ENCODE peak calls at places on chromosomes 1 and 21, in seven cellular contexts. One of them, this sample, is unnamed.
A peak's percentile ranks its signal among the peaks of the same experiment; 100 is the strongest.

GRCh38 chr21:28235169-28235892 is 757.3 kb downstream of the LTN1 start:
- DNase-seq in CD4-positive, alpha-beta T cell: no peak
- DNase-seq in endothelial cell: no peak
- DNase-seq in choroid plexus epithelial cell: peak; percentile 35
- DNase-seq in left ventricle myocardium inferior: peak; percentile 22
- DNase-seq in ovary: no peak
- DNase-seq in upper lobe of right lung: no peak
- DNase-seq in this sample: peak; percentile 84

GRCh38 chr1:236058141-236058626 is 6.7 kb downstream of the NID1 start:
- DNase-seq in CD4-positive, alpha-beta T cell: no peak
- DNase-seq in endothelial cell: no peak
- DNase-seq in choroid plexus epithelial cell: peak; percentile 53
- DNase-seq in left ventricle myocardium inferior: no peak
- DNase-seq in ovary: no peak
- DNase-seq in upper lobe of right lung: no peak
- DNase-seq in this sample: no peak

GRCh38 chr1:8985915-8986813 is 40.1 kb downstream of the SLC2A7 start:
- DNase-seq in CD4-positive, alpha-beta T cell: no peak
- DNase-seq in endothelial cell: no peak
- DNase-seq in choroid plexus epithelial cell: peak; percentile 87
- DNase-seq in left ventricle myocardium inferior: peak; percentile 84
- DNase-seq in ovary: no peak
- DNase-seq in upper lobe of right lung: peak; percentile 77
- DNase-seq in this sample: no peak

GRCh38 chr1:51535006-51535592 is 16.0 kb upstream of the EPS15 start:
- DNase-seq in CD4-positive, alpha-beta T cell: peak; percentile 35
- DNase-seq in endothelial cell: peak; percentile 46
- DNase-seq in choroid plexus epithelial cell: peak; percentile 87
- DNase-seq in left ventricle myocardium inferior: peak; percentile 18
- DNase-seq in ovary: peak; percentile 60
- DNase-seq in upper lobe of right lung: no peak
- DNase-seq in this sample: no peak

GRCh38 chr21:20377250-20377649 is 621.0 kb upstream of the NCAM2 start:
- DNase-seq in CD4-positive, alpha-beta T cell: no peak
- DNase-seq in endothelial cell: no peak
- DNase-seq in choroid plexus epithelial cell: no peak
- DNase-seq in left ventricle myocardium inferior: no peak
- DNase-seq in ovary: no peak
- DNase-seq in upper lobe of right lung: no peak
- DNase-seq in this sample: peak; percentile 83

GRCh38 chr1:148353461-148354283 is 129.4 kb downstream of the PPIAL4G start:
- DNase-seq in CD4-positive, alpha-beta T cell: no peak
- DNase-seq in endothelial cell: no peak
- DNase-seq in choroid plexus epithelial cell: peak; percentile 82
- DNase-seq in left ventricle myocardium inferior: no peak
- DNase-seq in ovary: no peak
- DNase-seq in upper lobe of right lung: no peak
- DNase-seq in this sample: no peak

GRCh38 chr1:99705385-99705784 is 59.5 kb downstream of the PALMD start:
- DNase-seq in CD4-positive, alpha-beta T cell: no peak
- DNase-seq in endothelial cell: no peak
- DNase-seq in choroid plexus epithelial cell: no peak
- DNase-seq in left ventricle myocardium inferior: no peak
- DNase-seq in ovary: no peak
- DNase-seq in upper lobe of right lung: no peak
- DNase-seq in this sample: no peak

GRCh38 chr1:29569971-29570634 is 333.8 kb downstream of the PTPRU start:
- DNase-seq in CD4-positive, alpha-beta T cell: no peak
- DNase-seq in endothelial cell: no peak
- DNase-seq in choroid plexus epithelial cell: peak; percentile 61
- DNase-seq in left ventricle myocardium inferior: no peak
- DNase-seq in ovary: no peak
- DNase-seq in upper lobe of right lung: no peak
- DNase-seq in this sample: no peak

GRCh38 chr1:81695741-81696140 is 105.0 kb upstream of the ADGRL2 start:
- DNase-seq in CD4-positive, alpha-beta T cell: no peak
- DNase-seq in endothelial cell: no peak
- DNase-seq in choroid plexus epithelial cell: peak; percentile 85
- DNase-seq in left ventricle myocardium inferior: no peak
- DNase-seq in ovary: no peak
- DNase-seq in upper lobe of right lung: no peak
- DNase-seq in this sample: no peak

GRCh38 chr1:13996334-13996733 is 296.3 kb downstream of the PRDM2 start:
- DNase-seq in CD4-positive, alpha-beta T cell: no peak
- DNase-seq in endothelial cell: no peak
- DNase-seq in choroid plexus epithelial cell: no peak
- DNase-seq in left ventricle myocardium inferior: no peak
- DNase-seq in ovary: no peak
- DNase-seq in upper lobe of right lung: no peak
- DNase-seq in this sample: no peak

GRCh38 chr1:200139661-200140250 is 112.2 kb downstream of the NR5A2 start:
- DNase-seq in CD4-positive, alpha-beta T cell: no peak
- DNase-seq in endothelial cell: peak; percentile 28
- DNase-seq in choroid plexus epithelial cell: peak; percentile 81
- DNase-seq in left ventricle myocardium inferior: no peak
- DNase-seq in ovary: no peak
- DNase-seq in upper lobe of right lung: no peak
- DNase-seq in this sample: peak; percentile 40

GRCh38 chr1:248756636-248757035 is 1.1 kb upstream of the LYPD8 start:
- DNase-seq in CD4-positive, alpha-beta T cell: no peak
- DNase-seq in endothelial cell: no peak
- DNase-seq in choroid plexus epithelial cell: no peak
- DNase-seq in left ventricle myocardium inferior: no peak
- DNase-seq in ovary: no peak
- DNase-seq in upper lobe of right lung: no peak
- DNase-seq in this sample: no peak

GRCh38 chr1:168372857-168373520 is 92.3 kb downstream of the TBX19 start:
- DNase-seq in CD4-positive, alpha-beta T cell: no peak
- DNase-seq in endothelial cell: no peak
- DNase-seq in choroid plexus epithelial cell: no peak
- DNase-seq in left ventricle myocardium inferior: no peak
- DNase-seq in ovary: no peak
- DNase-seq in upper lobe of right lung: no peak
- DNase-seq in this sample: no peak

GRCh38 chr1:241934181-241934815 is 23.3 kb upstream of the BECN2 start:
- DNase-seq in CD4-positive, alpha-beta T cell: no peak
- DNase-seq in endothelial cell: peak; percentile 43
- DNase-seq in choroid plexus epithelial cell: peak; percentile 57
- DNase-seq in left ventricle myocardium inferior: no peak
- DNase-seq in ovary: peak; percentile 78
- DNase-seq in upper lobe of right lung: no peak
- DNase-seq in this sample: no peak

GRCh38 chr1:192904438-192904895 is 95.6 kb downstream of the RGS2 start:
- DNase-seq in CD4-positive, alpha-beta T cell: no peak
- DNase-seq in endothelial cell: no peak
- DNase-seq in choroid plexus epithelial cell: peak; percentile 96
- DNase-seq in left ventricle myocardium inferior: no peak
- DNase-seq in ovary: no peak
- DNase-seq in upper lobe of right lung: no peak
- DNase-seq in this sample: no peak

GRCh38 chr1:31058012-31058411 is 7.5 kb downstream of the PUM1 start:
- DNase-seq in CD4-positive, alpha-beta T cell: no peak
- DNase-seq in endothelial cell: no peak
- DNase-seq in choroid plexus epithelial cell: no peak
- DNase-seq in left ventricle myocardium inferior: no peak
- DNase-seq in ovary: no peak
- DNase-seq in upper lobe of right lung: no peak
- DNase-seq in this sample: no peak

GRCh38 chr1:47760248-47760629 is 236.9 kb downstream of the TRABD2B start:
- DNase-seq in CD4-positive, alpha-beta T cell: peak; percentile 10
- DNase-seq in endothelial cell: no peak
- DNase-seq in choroid plexus epithelial cell: no peak
- DNase-seq in left ventricle myocardium inferior: no peak
- DNase-seq in ovary: no peak
- DNase-seq in upper lobe of right lung: no peak
- DNase-seq in this sample: no peak

GRCh38 chr1:231094421-231094820 is 54.4 kb upstream of the FAM89A start:
- DNase-seq in CD4-positive, alpha-beta T cell: no peak
- DNase-seq in endothelial cell: no peak
- DNase-seq in choroid plexus epithelial cell: no peak
- DNase-seq in left ventricle myocardium inferior: no peak
- DNase-seq in ovary: no peak
- DNase-seq in upper lobe of right lung: no peak
- DNase-seq in this sample: no peak

GRCh38 chr1:204736861-204737260 is 51.3 kb upstream of the LRRN2 start:
- DNase-seq in CD4-positive, alpha-beta T cell: no peak
- DNase-seq in endothelial cell: no peak
- DNase-seq in choroid plexus epithelial cell: no peak
- DNase-seq in left ventricle myocardium inferior: no peak
- DNase-seq in ovary: no peak
- DNase-seq in upper lobe of right lung: no peak
- DNase-seq in this sample: no peak

GRCh38 chr21:26843912-26844257 is 1.3 kb downstream of the ADAMTS1 start:
- DNase-seq in CD4-positive, alpha-beta T cell: no peak
- DNase-seq in endothelial cell: no peak
- DNase-seq in choroid plexus epithelial cell: peak; percentile 94
- DNase-seq in left ventricle myocardium inferior: no peak
- DNase-seq in ovary: no peak
- DNase-seq in upper lobe of right lung: no peak
- DNase-seq in this sample: no peak
- TF ChIP-seq CTCF in CD4-positive, alpha-beta T cell: no peak
- TF ChIP-seq CTCF in endothelial cell: no peak
- TF ChIP-seq CTCF in choroid plexus epithelial cell: peak; percentile 43
- TF ChIP-seq CTCF in left ventricle myocardium inferior: no peak
- TF ChIP-seq CTCF in ovary: no peak
- TF ChIP-seq CTCF in upper lobe of right lung: no peak
- TF ChIP-seq CTCF in this sample: no peak

GRCh38 chr1:43908226-43908625 is 25.4 kb upstream of the ARTN start:
- DNase-seq in CD4-positive, alpha-beta T cell: no peak
- DNase-seq in endothelial cell: no peak
- DNase-seq in choroid plexus epithelial cell: no peak
- DNase-seq in left ventricle myocardium inferior: no peak
- DNase-seq in ovary: no peak
- DNase-seq in upper lobe of right lung: no peak
- DNase-seq in this sample: no peak

GRCh38 chr1:43910359-43910758 is 23.2 kb upstream of the ARTN start:
- DNase-seq in CD4-positive, alpha-beta T cell: no peak
- DNase-seq in endothelial cell: no peak
- DNase-seq in choroid plexus epithelial cell: no peak
- DNase-seq in left ventricle myocardium inferior: no peak
- DNase-seq in ovary: no peak
- DNase-seq in upper lobe of right lung: no peak
- DNase-seq in this sample: no peak

GRCh38 chr1:43904660-43905551 is 28.7 kb upstream of the ARTN start:
- DNase-seq in CD4-positive, alpha-beta T cell: no peak
- DNase-seq in endothelial cell: no peak
- DNase-seq in choroid plexus epithelial cell: no peak
- DNase-seq in left ventricle myocardium inferior: no peak
- DNase-seq in ovary: no peak
- DNase-seq in upper lobe of right lung: no peak
- DNase-seq in this sample: peak; percentile 57

GRCh38 chr1:43912607-43913006 is 21.0 kb upstream of the ARTN start:
- DNase-seq in CD4-positive, alpha-beta T cell: no peak
- DNase-seq in endothelial cell: no peak
- DNase-seq in choroid plexus epithelial cell: peak; percentile 75
- DNase-seq in left ventricle myocardium inferior: no peak
- DNase-seq in ovary: no peak
- DNase-seq in upper lobe of right lung: no peak
- DNase-seq in this sample: no peak

GRCh38 chr1:43908858-43909257 is 24.7 kb upstream of the ARTN start:
- DNase-seq in CD4-positive, alpha-beta T cell: no peak
- DNase-seq in endothelial cell: no peak
- DNase-seq in choroid plexus epithelial cell: peak; percentile 50
- DNase-seq in left ventricle myocardium inferior: no peak
- DNase-seq in ovary: no peak
- DNase-seq in upper lobe of right lung: no peak
- DNase-seq in this sample: no peak
- TF ChIP-seq CTCF in CD4-positive, alpha-beta T cell: no peak
- TF ChIP-seq CTCF in endothelial cell: no peak
- TF ChIP-seq CTCF in choroid plexus epithelial cell: peak; percentile 40
- TF ChIP-seq CTCF in left ventricle myocardium inferior: no peak
- TF ChIP-seq CTCF in ovary: no peak
- TF ChIP-seq CTCF in upper lobe of right lung: no peak
- TF ChIP-seq CTCF in this sample: no peak

DNA sequence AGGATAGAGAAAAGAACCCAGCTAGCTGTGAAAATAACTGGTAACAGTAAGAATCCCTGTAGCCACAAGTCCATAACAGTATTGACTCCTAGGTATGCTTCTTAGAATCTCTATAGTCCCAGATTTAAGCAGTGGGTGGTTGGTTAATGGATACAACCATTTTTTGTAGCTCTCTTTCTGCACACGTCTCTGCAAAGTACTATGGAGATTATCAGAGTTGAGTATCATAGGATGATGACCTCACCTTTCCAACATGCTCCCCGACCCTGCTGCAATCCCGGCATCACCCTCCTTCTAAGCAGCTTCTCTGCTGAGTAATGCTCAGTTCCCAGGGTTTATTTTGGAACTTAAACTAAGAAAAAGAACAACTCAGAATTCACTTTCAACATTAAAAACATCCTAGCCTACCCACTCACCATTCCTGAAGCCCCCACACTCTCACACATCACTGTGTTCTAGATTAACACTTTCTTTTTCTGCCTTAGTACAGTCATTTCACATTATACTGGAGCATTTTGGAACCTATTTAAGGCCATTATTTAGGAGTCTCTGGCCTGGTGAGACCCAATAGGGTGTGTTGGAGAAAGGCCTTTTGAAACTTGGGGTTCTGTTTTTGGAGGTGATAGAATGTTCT is 2.7 kb downstream of the MLLT11 start:
- DNase-seq in CD4-positive, alpha-beta T cell: no peak
- DNase-seq in endothelial cell: no peak
- DNase-seq in choroid plexus epithelial cell: peak; percentile 87
- DNase-seq in left ventricle myocardium inferior: no peak
- DNase-seq in ovary: no peak
- DNase-seq in upper lobe of right lung: no peak
- DNase-seq in this sample: no peak
- TF ChIP-seq CTCF in CD4-positive, alpha-beta T cell: no peak
- TF ChIP-seq CTCF in endothelial cell: no peak
- TF ChIP-seq CTCF in choroid plexus epithelial cell: no peak
- TF ChIP-seq CTCF in left ventricle myocardium inferior: no peak
- TF ChIP-seq CTCF in ovary: no peak
- TF ChIP-seq CTCF in upper lobe of right lung: no peak
- TF ChIP-seq CTCF in this sample: no peak

GRCh38 chr1:213939888-213940287 is 47.9 kb upstream of the PROX1 start:
- DNase-seq in CD4-positive, alpha-beta T cell: no peak
- DNase-seq in endothelial cell: no peak
- DNase-seq in choroid plexus epithelial cell: no peak
- DNase-seq in left ventricle myocardium inferior: no peak
- DNase-seq in ovary: no peak
- DNase-seq in upper lobe of right lung: no peak
- DNase-seq in this sample: no peak

GRCh38 chr1:213936571-213936970 is 51.2 kb upstream of the PROX1 start:
- DNase-seq in CD4-positive, alpha-beta T cell: no peak
- DNase-seq in endothelial cell: no peak
- DNase-seq in choroid plexus epithelial cell: no peak
- DNase-seq in left ventricle myocardium inferior: no peak
- DNase-seq in ovary: no peak
- DNase-seq in upper lobe of right lung: no peak
- DNase-seq in this sample: no peak

GRCh38 chr1:213938776-213939175 is 49.0 kb upstream of the PROX1 start:
- DNase-seq in CD4-positive, alpha-beta T cell: no peak
- DNase-seq in endothelial cell: no peak
- DNase-seq in choroid plexus epithelial cell: no peak
- DNase-seq in left ventricle myocardium inferior: no peak
- DNase-seq in ovary: no peak
- DNase-seq in upper lobe of right lung: no peak
- DNase-seq in this sample: no peak

GRCh38 chr1:213931804-213932203 is 56.0 kb upstream of the PROX1 start:
- DNase-seq in CD4-positive, alpha-beta T cell: no peak
- DNase-seq in endothelial cell: peak; percentile 13
- DNase-seq in choroid plexus epithelial cell: no peak
- DNase-seq in left ventricle myocardium inferior: no peak
- DNase-seq in ovary: no peak
- DNase-seq in upper lobe of right lung: no peak
- DNase-seq in this sample: no peak

GRCh38 chr1:213934642-213935041 is 53.1 kb upstream of the PROX1 start:
- DNase-seq in CD4-positive, alpha-beta T cell: no peak
- DNase-seq in endothelial cell: no peak
- DNase-seq in choroid plexus epithelial cell: peak; percentile 1
- DNase-seq in left ventricle myocardium inferior: peak; percentile 66
- DNase-seq in ovary: no peak
- DNase-seq in upper lobe of right lung: no peak
- DNase-seq in this sample: no peak
- TF ChIP-seq CTCF in CD4-positive, alpha-beta T cell: no peak
- TF ChIP-seq CTCF in endothelial cell: no peak
- TF ChIP-seq CTCF in choroid plexus epithelial cell: no peak
- TF ChIP-seq CTCF in left ventricle myocardium inferior: no peak
- TF ChIP-seq CTCF in ovary: no peak
- TF ChIP-seq CTCF in upper lobe of right lung: no peak
- TF ChIP-seq CTCF in this sample: no peak